ENCODE peak calls at places on chromosome 12, in seven cellular contexts. A is fibroblast of the conjunctiva; X is stimulated activated CD8-positive, alpha-beta memory T cell treated with anti-CD3 and anti-CD28 coated beads, Interleukin-4, amount 100 ng/mL, for 24 hours; G is NCI-H1048; W is hepatocyte; L is putamen; C is left ventricle myocardium superior. N is an unnamed sample.

GRCh38 chr12:108722992-108723766 is 8.1 kb downstream of the CORO1C start:
- DNase-seq in A (no peak), X (no peak), G (no peak), W (no peak), L (no peak), C (no peak), N (no peak)

GRCh38 chr12:131347732-131348131 is 363.2 kb upstream of the SFSWAP start:
- DNase-seq in A (no peak), X (no peak), G (no peak), W (no peak), L (no peak), C (no peak), N (no peak)

GRCh38 chr12:52318241-52318990 is 2.8 kb downstream of the KRT83 start:
- DNase-seq in A (no peak), X (no peak), G (no peak), W (no peak), L (no peak), C (no peak), N (no peak)

GRCh38 chr12:5085896-5086295 is 42.2 kb downstream of the KCNA5 start:
- DNase-seq in A (peak), X (no peak), G (no peak), W (no peak), L (no peak), C (no peak), N (no peak)

GRCh38 chr12:51901121-51901812 is 6.0 kb upstream of the ACVRL1 start:
- DNase-seq in A (no peak), X (no peak), G (no peak), W (peak), L (no peak), C (no peak), N (peak)

GRCh38 chr12:104699489-104700194 is 242.9 kb downstream of the CHST11 start:
- DNase-seq in A (no peak), X (no peak), G (no peak), W (no peak), L (no peak), C (no peak), N (no peak)

GRCh38 chr12:75641031-75641780 is 129.8 kb upstream of the KRR1 start:
- DNase-seq in A (peak), X (peak), G (no peak), W (peak), L (no peak), C (no peak), N (no peak)

GRCh38 chr12:131947482-131948027 is 2.2 kb upstream of the EP400 start:
- DNase-seq in A (no peak), X (no peak), G (no peak), W (no peak), L (no peak), C (no peak), N (no peak)

GRCh38 chr12:121815221-121815620 is 11.4 kb downstream of the SETD1B start:
- DNase-seq in A (no peak), X (no peak), G (no peak), W (no peak), L (no peak), C (no peak), N (no peak)

GRCh38 chr12:54749191-54749818 is 101.1 kb upstream of the DCD start:
- DNase-seq in A (peak), X (no peak), G (no peak), W (peak), L (peak), C (no peak), N (peak)

GRCh38 chr12:53063708-53064612 is 14.1 kb downstream of the TNS2 start:
- DNase-seq in A (peak), X (no peak), G (no peak), W (peak), L (no peak), C (peak), N (no peak)

GRCh38 chr12:118136559-118137003 is 657 bp downstream of the PEBP1 start:
- DNase-seq in A (no peak), X (peak), G (no peak), W (peak), L (peak), C (peak), N (peak)

GRCh38 chr12:80064951-80065350 is 34.4 kb upstream of the OTOGL start:
- DNase-seq in A (no peak), X (no peak), G (no peak), W (no peak), L (no peak), C (no peak), N (no peak)

GRCh38 chr12:56315256-56315625 is 547 bp downstream of the CNPY2 start:
- DNase-seq in A (no peak), X (no peak), G (no peak), W (peak), L (peak), C (no peak), N (no peak)

GRCh38 chr12:109443794-109444193 is 33.3 kb downstream of the KCTD10 start:
- DNase-seq in A (no peak), X (no peak), G (no peak), W (no peak), L (no peak), C (no peak), N (no peak)

GRCh38 chr12:2624543-2625266 is 170.1 kb upstream of the FKBP4 start:
- DNase-seq in A (no peak), X (no peak), G (peak), W (peak), L (no peak), C (no peak), N (no peak)

GRCh38 chr12:57145460-57146059 is 1.9 kb downstream of the LRP1-AS start:
- DNase-seq in A (no peak), X (no peak), G (no peak), W (no peak), L (no peak), C (no peak), N (no peak)

GRCh38 chr12:104669057-104669770 is 212.5 kb downstream of the CHST11 start:
- DNase-seq in A (no peak), X (no peak), G (no peak), W (peak), L (peak), C (peak), N (no peak)

GRCh38 chr12:27619308-27619707 is 76.9 kb upstream of the REP15 start:
- DNase-seq in A (peak), X (no peak), G (no peak), W (peak), L (peak), C (no peak), N (no peak)

GRCh38 chr12:124395986-124396385 is 101.1 kb downstream of the RFLNA start:
- DNase-seq in A (no peak), X (no peak), G (no peak), W (no peak), L (no peak), C (no peak), N (no peak)

GRCh38 chr12:68792952-68793351 is 15.0 kb upstream of the MDM2 start:
- DNase-seq in A (no peak), X (no peak), G (no peak), W (no peak), L (no peak), C (no peak), N (no peak)

GRCh38 chr12:101697930-101698781 is 716 bp downstream of the CHPT1 start:
- DNase-seq in A (no peak), X (no peak), G (no peak), W (peak), L (peak), C (peak), N (peak)

GRCh38 chr12:123384318-123384993 is 524 bp downstream of the KMT5A start:
- DNase-seq in A (no peak), X (no peak), G (no peak), W (peak), L (no peak), C (no peak), N (peak)

GRCh38 chr12:86249856-86250255 is 6.3 kb downstream of the MGAT4C start:
- DNase-seq in A (no peak), X (no peak), G (no peak), W (no peak), L (no peak), C (no peak), N (no peak)

GRCh38 chr12:111211910-111212757 is 156.8 kb downstream of the PHETA1 start:
- DNase-seq in A (no peak), X (no peak), G (no peak), W (peak), L (no peak), C (no peak), N (no peak)

GRCh38 chr12:102232446-102232845 is 34.8 kb upstream of the PMCH start:
- DNase-seq in A (peak), X (no peak), G (no peak), W (peak), L (no peak), C (no peak), N (no peak)

GRCh38 chr12:11954181-11954580 is 116.6 kb upstream of the BCL2L14 start:
- DNase-seq in A (no peak), X (no peak), G (no peak), W (no peak), L (no peak), C (no peak), N (no peak)

GRCh38 chr12:2396448-2396871 is 343.7 kb downstream of the CACNA1C start:
- DNase-seq in A (no peak), X (no peak), G (no peak), W (no peak), L (no peak), C (peak), N (no peak)

GRCh38 chr12:14422516-14423230 is 57.2 kb downstream of the ATF7IP start:
- DNase-seq in A (no peak), X (no peak), G (no peak), W (no peak), L (no peak), C (no peak), N (no peak)

GRCh38 chr12:15485466-15485865 is 163.2 kb downstream of the PTPRO start:
- DNase-seq in A (no peak), X (no peak), G (no peak), W (no peak), L (no peak), C (no peak), N (no peak)

GRCh38 chr12:103751171-103751570 is 89.9 kb downstream of the NT5DC3 start:
- DNase-seq in A (no peak), X (no peak), G (no peak), W (no peak), L (no peak), C (no peak), N (no peak)

GRCh38 chr12:69821441-69822204 is 3.4 kb upstream of the MYRFL start:
- DNase-seq in A (peak), X (no peak), G (no peak), W (no peak), L (peak), C (no peak), N (no peak)

GRCh38 chr12:132422057-132423043 is 67.6 kb upstream of the FBRSL1 start:
- DNase-seq in A (peak), X (no peak), G (no peak), W (no peak), L (no peak), C (no peak), N (no peak)

GRCh38 chr12:27818421-27818918 is 38.4 kb upstream of the MANSC4 start:
- DNase-seq in A (no peak), X (no peak), G (no peak), W (no peak), L (no peak), C (no peak), N (no peak)

GRCh38 chr12:104420868-104421267 is 35.9 kb upstream of the CHST11 start:
- DNase-seq in A (no peak), X (no peak), G (no peak), W (no peak), L (no peak), C (no peak), N (no peak)